ENCODE peak calls at places on chromosomes 16 and 17, in five cellular contexts. One of them, this sample, is unnamed. For H3K4me1 and H3K27me3, the result is how much of the 10 kb centered on the place peaks cover.

GRCh38 chr16:84806256-84806889 is 13.4 kb upstream of the CRISPLD2 start:
- DNase-seq in mammary epithelial cell: no peak
- DNase-seq in fibroblast of lung: peak
- DNase-seq in Karpas-422: no peak
- DNase-seq in pancreas: no peak
- DNase-seq in this sample: peak

GRCh38 chr16:17371014-17371296 is 99.8 kb downstream of the XYLT1 start:
- DNase-seq in mammary epithelial cell: no peak
- DNase-seq in fibroblast of lung: no peak
- DNase-seq in Karpas-422: no peak
- DNase-seq in pancreas: no peak
- DNase-seq in this sample: no peak

GRCh38 chr17:60529806-60530205 is 3.8 kb upstream of the APPBP2 start:
- DNase-seq in mammary epithelial cell: peak
- DNase-seq in fibroblast of lung: no peak
- DNase-seq in Karpas-422: no peak
- DNase-seq in pancreas: no peak
- DNase-seq in this sample: no peak

GRCh38 chr17:28726396-28726911 is 421 bp upstream of the TLCD1 start:
- DNase-seq in mammary epithelial cell: peak
- DNase-seq in fibroblast of lung: peak
- DNase-seq in Karpas-422: peak
- DNase-seq in pancreas: no peak
- DNase-seq in this sample: peak

GRCh38 chr16:1455190-1456171 is 11.1 kb upstream of the CCDC154 start:
- DNase-seq in mammary epithelial cell: no peak
- DNase-seq in fibroblast of lung: no peak
- DNase-seq in Karpas-422: no peak
- DNase-seq in pancreas: no peak
- DNase-seq in this sample: no peak

GRCh38 chr16:28218109-28218508 is 6.3 kb upstream of the XPO6 start:
- DNase-seq in mammary epithelial cell: peak
- DNase-seq in fibroblast of lung: peak
- DNase-seq in Karpas-422: peak
- DNase-seq in pancreas: no peak
- DNase-seq in this sample: peak

GRCh38 chr17:71380535-71380934 is 740.3 kb upstream of the SOX9 start:
- DNase-seq in mammary epithelial cell: no peak
- DNase-seq in fibroblast of lung: no peak
- DNase-seq in Karpas-422: no peak
- DNase-seq in pancreas: no peak
- DNase-seq in this sample: no peak

GRCh38 chr17:1289695-1290094 is 10.2 kb downstream of the TRARG1 start:
- DNase-seq in mammary epithelial cell: peak
- DNase-seq in fibroblast of lung: no peak
- DNase-seq in Karpas-422: no peak
- DNase-seq in pancreas: no peak
- DNase-seq in this sample: no peak

GRCh38 chr17:36183001-36183810 is 6.8 kb upstream of the TBC1D3B start:
- DNase-seq in mammary epithelial cell: peak
- DNase-seq in fibroblast of lung: peak
- DNase-seq in Karpas-422: peak
- DNase-seq in pancreas: peak
- DNase-seq in this sample: no peak

GRCh38 chr16:19776147-19776546 is 58.1 kb downstream of the IQCK start:
- DNase-seq in mammary epithelial cell: no peak
- DNase-seq in fibroblast of lung: no peak
- DNase-seq in Karpas-422: no peak
- DNase-seq in pancreas: no peak
- DNase-seq in this sample: no peak

GRCh38 chr16:11980167-11980844 is 3.8 kb downstream of the SNX29 start:
- DNase-seq in mammary epithelial cell: no peak
- DNase-seq in fibroblast of lung: no peak
- DNase-seq in Karpas-422: peak
- DNase-seq in pancreas: no peak
- DNase-seq in this sample: no peak

GRCh38 chr17:62871291-62871690 is 63.2 kb upstream of the MARCHF10 start:
- DNase-seq in mammary epithelial cell: no peak
- DNase-seq in fibroblast of lung: no peak
- DNase-seq in Karpas-422: no peak
- DNase-seq in pancreas: no peak
- DNase-seq in this sample: no peak

GRCh38 chr17:40648326-40648968 is 829 bp upstream of the SMARCE1 start:
- DNase-seq in mammary epithelial cell: no peak
- DNase-seq in fibroblast of lung: peak
- DNase-seq in Karpas-422: no peak
- DNase-seq in pancreas: peak
- DNase-seq in this sample: no peak

GRCh38 chr17:39339272-39339671 is 62.2 kb downstream of the FBXL20 start:
- DNase-seq in mammary epithelial cell: no peak
- DNase-seq in fibroblast of lung: no peak
- DNase-seq in Karpas-422: no peak
- DNase-seq in pancreas: no peak
- DNase-seq in this sample: no peak

GRCh38 chr16:9177861-9178260 is 86.4 kb downstream of the HAPSTR1 start:
- DNase-seq in mammary epithelial cell: no peak
- DNase-seq in fibroblast of lung: no peak
- DNase-seq in Karpas-422: no peak
- DNase-seq in pancreas: no peak
- DNase-seq in this sample: no peak

GRCh38 chr17:8126306-8127066 is 2.6 kb upstream of the HES7 start:
- DNase-seq in mammary epithelial cell: peak
- DNase-seq in fibroblast of lung: peak
- DNase-seq in Karpas-422: peak
- DNase-seq in pancreas: peak
- DNase-seq in this sample: peak

GRCh38 chr16:27892879-27893278 is 170.6 kb downstream of the GSG1L start:
- DNase-seq in mammary epithelial cell: no peak
- DNase-seq in fibroblast of lung: no peak
- DNase-seq in Karpas-422: no peak
- DNase-seq in pancreas: no peak
- DNase-seq in this sample: no peak

GRCh38 chr16:14005335-14005734 is 65.8 kb upstream of the MRTFB start:
- DNase-seq in mammary epithelial cell: no peak
- DNase-seq in fibroblast of lung: no peak
- DNase-seq in Karpas-422: no peak
- DNase-seq in pancreas: no peak
- DNase-seq in this sample: no peak

GRCh38 chr16:89962754-89963498 is 14.4 kb downstream of the DEF8 start:
- DNase-seq in mammary epithelial cell: no peak
- DNase-seq in fibroblast of lung: no peak
- DNase-seq in Karpas-422: no peak
- DNase-seq in pancreas: no peak
- DNase-seq in this sample: no peak

GRCh38 chr17:7011415-7011814 is 1.0 kb upstream of the RNASEK start:
- DNase-seq in mammary epithelial cell: no peak
- DNase-seq in fibroblast of lung: no peak
- DNase-seq in Karpas-422: no peak
- DNase-seq in pancreas: no peak
- DNase-seq in this sample: no peak

GRCh38 chr17:74804683-74805082 is 28.5 kb upstream of the NAT9 start:
- DNase-seq in mammary epithelial cell: no peak
- DNase-seq in fibroblast of lung: no peak
- DNase-seq in Karpas-422: no peak
- DNase-seq in pancreas: no peak
- DNase-seq in this sample: no peak

GRCh38 chr17:64385187-64386083 is 5.2 kb downstream of the PECAM1 start:
- DNase-seq in mammary epithelial cell: peak
- DNase-seq in fibroblast of lung: peak
- DNase-seq in Karpas-422: no peak
- DNase-seq in pancreas: no peak
- DNase-seq in this sample: peak

GRCh38 chr17:565506-565905 is 149.1 kb downstream of the VPS53 start:
- DNase-seq in mammary epithelial cell: no peak
- DNase-seq in fibroblast of lung: no peak
- DNase-seq in Karpas-422: no peak
- DNase-seq in pancreas: no peak
- DNase-seq in this sample: peak

GRCh38 chr17:76700290-76700626 is 10.5 kb downstream of the MXRA7 start:
- DNase-seq in mammary epithelial cell: no peak
- DNase-seq in fibroblast of lung: no peak
- DNase-seq in Karpas-422: no peak
- DNase-seq in pancreas: no peak
- DNase-seq in this sample: no peak

GRCh38 chr17:76700627-76701470 is 9.9 kb downstream of the MXRA7 start:
- DNase-seq in mammary epithelial cell: peak
- DNase-seq in fibroblast of lung: peak
- DNase-seq in Karpas-422: no peak
- DNase-seq in pancreas: no peak
- DNase-seq in this sample: peak

GRCh38 chr17:76701471-76701967 is 9.2 kb downstream of the MXRA7 start:
- DNase-seq in mammary epithelial cell: no peak
- DNase-seq in fibroblast of lung: no peak
- DNase-seq in Karpas-422: no peak
- DNase-seq in pancreas: no peak
- DNase-seq in this sample: no peak

GRCh38 chr17:76704799-76705198 is 6.0 kb downstream of the MXRA7 start:
- DNase-seq in mammary epithelial cell: no peak
- DNase-seq in fibroblast of lung: no peak
- DNase-seq in Karpas-422: no peak
- DNase-seq in pancreas: no peak
- DNase-seq in this sample: no peak

GRCh38 chr17:76702941-76703637 is 7.7 kb downstream of the MXRA7 start:
- DNase-seq in mammary epithelial cell: no peak
- DNase-seq in fibroblast of lung: no peak
- DNase-seq in Karpas-422: no peak
- DNase-seq in pancreas: no peak
- DNase-seq in this sample: no peak
- H3K4me1 ChIP-seq in mammary epithelial cell: under half
- H3K4me1 ChIP-seq in fibroblast of lung: under half
- H3K4me1 ChIP-seq in Karpas-422: under half
- H3K4me1 ChIP-seq in pancreas: under half
- H3K4me1 ChIP-seq in this sample: under half

GRCh38 chr17:79840204-79840988 is 1.2 kb upstream of the CBX4 start:
- DNase-seq in mammary epithelial cell: no peak
- DNase-seq in fibroblast of lung: peak
- DNase-seq in Karpas-422: no peak
- DNase-seq in pancreas: peak
- DNase-seq in this sample: no peak
- H3K27me3 ChIP-seq in mammary epithelial cell: under half
- H3K27me3 ChIP-seq in fibroblast of lung: under half
- H3K27me3 ChIP-seq in Karpas-422: under half
- H3K27me3 ChIP-seq in pancreas: under half
- H3K27me3 ChIP-seq in this sample: under half

GRCh38 chr17:2954898-2955445 is 108.4 kb downstream of the OR1D5 start:
- DNase-seq in mammary epithelial cell: peak
- DNase-seq in fibroblast of lung: peak
- DNase-seq in Karpas-422: peak
- DNase-seq in pancreas: peak
- DNase-seq in this sample: peak
- H3K27ac ChIP-seq in mammary epithelial cell: peak
- H3K27ac ChIP-seq in fibroblast of lung: no peak
- H3K27ac ChIP-seq in Karpas-422: peak
- H3K27ac ChIP-seq in pancreas: peak
- H3K27ac ChIP-seq in this sample: peak

GRCh38 chr17:15651001-15651582 is 31.6 kb upstream of the FBXW10B start:
- DNase-seq in mammary epithelial cell: no peak
- DNase-seq in fibroblast of lung: no peak
- DNase-seq in Karpas-422: no peak
- DNase-seq in pancreas: no peak
- DNase-seq in this sample: peak
- H3K4me1 ChIP-seq in mammary epithelial cell: under half
- H3K4me1 ChIP-seq in fibroblast of lung: under half
- H3K4me1 ChIP-seq in Karpas-422: under half
- H3K4me1 ChIP-seq in pancreas: under half
- H3K4me1 ChIP-seq in this sample: under half

DNA sequence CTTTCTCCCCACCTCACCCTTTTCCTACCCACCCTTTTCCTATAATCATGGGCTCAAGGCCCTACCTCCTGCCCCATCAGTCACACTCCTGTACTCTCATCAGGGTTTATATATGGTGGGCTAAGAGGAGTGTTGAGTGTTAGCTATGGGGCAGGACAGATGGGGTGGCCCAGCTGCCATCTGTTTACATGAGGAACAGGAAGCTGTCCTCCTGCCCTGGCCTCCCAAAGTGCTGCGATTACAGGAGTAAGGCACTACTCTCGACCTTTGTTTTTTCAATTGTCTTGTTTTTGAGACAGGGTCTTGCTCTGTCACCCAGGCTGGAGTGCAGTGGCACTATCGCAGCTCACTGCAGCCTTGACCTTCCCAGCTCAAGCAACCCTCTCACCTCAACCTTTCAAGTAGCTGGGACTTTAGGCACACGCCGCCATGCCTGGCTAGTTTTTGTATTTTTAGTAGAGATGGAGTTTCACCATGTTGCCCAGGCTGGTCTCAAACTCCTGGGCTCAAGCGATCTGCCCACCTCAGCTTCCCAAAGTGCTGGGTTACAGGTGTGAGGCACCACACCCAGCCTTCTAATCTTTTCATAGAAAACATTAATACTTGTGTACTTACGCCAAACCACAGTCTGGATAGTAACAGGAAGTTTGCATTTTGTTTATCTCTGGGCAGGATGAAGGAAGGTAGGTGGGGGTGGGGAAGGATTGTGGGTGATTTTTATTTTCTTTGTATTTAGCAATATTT is 1.6 kb downstream of the TRADD start:
- DNase-seq in mammary epithelial cell: no peak
- DNase-seq in fibroblast of lung: no peak
- DNase-seq in Karpas-422: no peak
- DNase-seq in pancreas: no peak
- DNase-seq in this sample: no peak
- H3K27me3 ChIP-seq in mammary epithelial cell: under half
- H3K27me3 ChIP-seq in fibroblast of lung: under half
- H3K27me3 ChIP-seq in Karpas-422: under half
- H3K27me3 ChIP-seq in pancreas: under half
- H3K27me3 ChIP-seq in this sample: under half

DNA sequence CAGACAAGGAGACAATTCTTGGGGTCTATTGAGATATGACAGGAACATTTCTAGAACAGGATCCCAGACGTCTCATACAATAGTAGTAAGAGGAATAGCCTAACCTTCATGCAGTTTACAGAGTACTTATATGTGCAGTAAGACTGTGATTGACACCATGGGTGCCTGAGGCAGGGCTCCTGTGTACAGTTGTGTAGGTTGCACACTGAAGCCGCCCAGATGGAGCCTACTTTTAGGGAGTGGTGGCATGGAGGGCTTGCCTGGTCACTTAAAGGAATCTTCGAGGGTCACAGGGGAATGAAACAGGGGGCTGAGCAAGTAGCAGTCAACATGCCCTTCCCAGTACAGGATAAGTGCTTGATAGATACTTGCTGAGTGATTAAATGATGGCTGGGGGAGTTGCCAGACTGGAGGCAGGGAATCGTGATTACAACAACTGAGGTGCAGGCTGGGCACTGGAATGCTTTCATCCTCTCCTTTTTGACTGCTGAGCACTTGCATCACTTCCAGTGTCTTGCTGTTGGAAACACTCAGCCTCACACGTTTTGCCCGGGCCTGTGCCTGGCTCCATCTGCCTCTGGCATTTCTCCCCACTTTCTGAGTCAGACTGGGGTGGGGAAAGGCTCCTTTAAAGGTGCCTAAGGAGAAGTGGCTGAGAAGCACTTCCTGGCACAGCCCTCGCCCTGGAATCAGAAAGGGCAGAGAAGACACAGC is 71.0 kb downstream of the COPRS start:
- DNase-seq in mammary epithelial cell: peak
- DNase-seq in fibroblast of lung: peak
- DNase-seq in Karpas-422: no peak
- DNase-seq in pancreas: no peak
- DNase-seq in this sample: no peak
- H3K27ac ChIP-seq in mammary epithelial cell: peak
- H3K27ac ChIP-seq in fibroblast of lung: peak
- H3K27ac ChIP-seq in Karpas-422: no peak
- H3K27ac ChIP-seq in pancreas: no peak
- H3K27ac ChIP-seq in this sample: no peak

This sample was measured in SJCRH30.